ENCODE peak calls at places on chromosomes 13 and 19, in nine cellular contexts. E is NCI-H1092; Z is T follicular helper cell; K is cardiac fibroblast; W is activated CD4-positive, alpha-beta T cell treated with anti-CD3 and anti-CD28 coated beads, Interleukin-2, amount 10 ng/mL, durations not matched to agents 7 days and 5 days; N is heart left ventricle; R is chondrocyte; U is stimulated activated CD4-positive, alpha-beta T cell treated with anti-CD3 and anti-CD28 coated beads, TNF-alpha, amount 100 ng/mL, for 4 hours; F is left ventricle myocardium superior. G is an unnamed sample.

GRCh38 chr19:5355076-5355475 is 14.5 kb upstream of the PTPRS start:
- DNase-seq in U (no peak), R (no peak), Z (no peak), K (no peak), E (no peak), F (no peak), W (no peak), N (no peak), G (no peak)

GRCh38 chr13:26051231-26052135 is at the start of gene SHISA2:
- DNase-seq in R (no peak), K (peak; percentile 56), N (peak; percentile 27), U (peak; percentile 10), E (peak; percentile 74), W (peak; percentile 33), F (peak; percentile 64), Z (peak; percentile 26), G (no peak)

GRCh38 chr19:4375164-4375619 is 25.2 kb downstream of the SH3GL1 start:
- DNase-seq in W (no peak), N (peak; percentile 13), U (no peak), R (no peak), F (no peak), Z (no peak), K (no peak), E (no peak), G (peak; percentile 9)

GRCh38 chr13:90890435-90890834 is 457.1 kb upstream of the MIR17HG start:
- DNase-seq in Z (no peak), E (no peak), N (no peak), K (no peak), R (no peak), F (no peak), U (no peak), W (no peak), G (no peak)

GRCh38 chr19:8526345-8527062 is 12.5 kb upstream of the ZNF414 start:
- DNase-seq in Z (no peak), N (peak; percentile 92), K (peak; percentile 94), R (peak; percentile 98), W (no peak), F (peak; percentile 93), U (no peak), E (peak; percentile 81), G (peak; percentile 63)

GRCh38 chr13:112961457-112962369 is 7.3 kb upstream of the MCF2L start:
- DNase-seq in R (peak; percentile 77), E (no peak), F (no peak), N (no peak), U (no peak), K (no peak), W (no peak), Z (no peak), G (no peak)

GRCh38 chr13:77339408-77339807 is 12.5 kb upstream of the MYCBP2 start:
- DNase-seq in W (no peak), U (no peak), R (no peak), K (no peak), N (no peak), E (no peak), F (no peak), Z (no peak), G (no peak)

GRCh38 chr19:17049711-17050280 is 23.2 kb upstream of the CPAMD8 start:
- DNase-seq in F (no peak), E (no peak), N (no peak), W (no peak), R (no peak), Z (no peak), K (peak; percentile 61), U (no peak), G (no peak)

GRCh38 chr13:72849571-72849970 is 67.6 kb downstream of the PIBF1 start:
- DNase-seq in Z (no peak), K (peak; percentile 49), R (no peak), N (no peak), E (no peak), W (no peak), F (no peak), U (no peak), G (no peak)

GRCh38 chr19:36136975-36137686 is 2.7 kb upstream of the CAPNS1 start:
- DNase-seq in Z (no peak), K (peak; percentile 50), R (no peak), N (peak; percentile 60), E (peak; percentile 22), F (peak; percentile 58), W (no peak), U (no peak), G (no peak)

GRCh38 chr19:3045885-3046603 is 16.3 kb downstream of the TLE5 start:
- DNase-seq in K (no peak), W (no peak), F (no peak), Z (no peak), E (no peak), N (no peak), R (no peak), U (no peak), G (no peak)

GRCh38 chr19:42422576-42423461 is 4.4 kb downstream of the LIPE start:
- DNase-seq in U (peak; percentile 10), R (no peak), W (peak; percentile 57), K (no peak), N (peak; percentile 49), Z (peak; percentile 36), F (no peak), E (no peak), G (no peak)

GRCh38 chr19:14003279-14004051 is 2.7 kb downstream of the RFX1 start:
- DNase-seq in F (peak; percentile 20), W (peak; percentile 49), R (no peak), N (no peak), Z (no peak), K (no peak), U (no peak), E (no peak), G (no peak)

GRCh38 chr19:16325671-16326400 is 1.2 kb downstream of the KLF2 start:
- DNase-seq in U (no peak), R (peak; percentile 90), K (peak; percentile 40), Z (peak; percentile 40), F (peak; percentile 67), W (peak; percentile 83), E (peak; percentile 49), N (peak; percentile 45), G (no peak)

GRCh38 chr19:51091895-51092873 is 9.5 kb upstream of the KLK14 start:
- DNase-seq in N (no peak), K (no peak), W (no peak), Z (no peak), R (no peak), E (no peak), F (no peak), U (no peak), G (no peak)

GRCh38 chr19:38442736-38443135 is 9.2 kb downstream of the RYR1 start:
- DNase-seq in K (no peak), F (no peak), Z (no peak), W (no peak), U (no peak), N (no peak), E (no peak), R (no peak), G (no peak)

GRCh38 chr13:29436721-29437250 is 158.7 kb downstream of the SLC7A1 start:
- DNase-seq in R (no peak), F (peak; percentile 21), Z (no peak), W (no peak), U (no peak), K (no peak), E (no peak), N (no peak), G (no peak)

GRCh38 chr13:31461923-31462322 is 262.1 kb downstream of the B3GLCT start:
- DNase-seq in Z (no peak), R (no peak), W (no peak), U (no peak), F (no peak), E (no peak), K (no peak), N (no peak), G (no peak)

GRCh38 chr13:30143671-30144400 is 163.5 kb downstream of the KATNAL1 start:
- DNase-seq in K (peak; percentile 77), Z (no peak), F (no peak), W (no peak), U (no peak), R (peak; percentile 13), N (no peak), E (no peak), G (no peak)

GRCh38 chr19:8128551-8128950 is 20.8 kb downstream of the FBN3 start:
- DNase-seq in K (no peak), Z (no peak), R (no peak), U (no peak), W (no peak), N (no peak), F (no peak), E (no peak), G (no peak)

GRCh38 chr13:31009166-31009565 is 76.7 kb downstream of the TEX26 start:
- DNase-seq in K (no peak), N (no peak), U (no peak), E (no peak), W (no peak), F (no peak), R (no peak), Z (no peak), G (no peak)

GRCh38 chr13:25222740-25223139 is 50.7 kb upstream of the AMER2 start:
- DNase-seq in E (no peak), W (no peak), N (no peak), F (no peak), K (no peak), U (no peak), Z (no peak), R (no peak), G (no peak)

GRCh38 chr19:43997631-43998290 is 5.0 kb upstream of the ZNF230 start:
- DNase-seq in W (no peak), E (no peak), Z (no peak), N (peak; percentile 30), F (no peak), R (no peak), K (peak; percentile 71), U (no peak), G (no peak)

GRCh38 chr13:112652512-112653458 is 37.1 kb upstream of the ATP11A start:
- DNase-seq in E (no peak), K (no peak), U (no peak), F (no peak), N (no peak), R (no peak), Z (no peak), W (no peak), G (no peak)

GRCh38 chr13:64909184-64909583 is 2321.0 kb downstream of the PCDH9 start:
- DNase-seq in Z (no peak), W (no peak), R (no peak), U (no peak), K (no peak), N (no peak), E (no peak), F (no peak), G (no peak)

G was measured in HS-5.